ENCODE peak calls at places on chromosomes 7 and 10, in six cellular contexts. H is ELR; P is GM23248; B is AG04450; G is T-helper 1 cell; Q is CD4-positive, CD25-positive, alpha-beta regulatory T cell. Z is an unnamed sample.

GRCh38 chr10:13904053-13904452 is 317.3 kb downstream of the PRPF18 start:
- DNase-seq in G (no peak), Q (no peak), B (no peak), H (no peak), P (no peak), Z (peak; percentile 29)

GRCh38 chr10:118584181-118584954 is 11.1 kb downstream of the PRLHR start:
- DNase-seq in Q (no peak), G (no peak), B (peak; percentile 7), P (peak; percentile 95), H (peak; percentile 90), Z (no peak)

GRCh38 chr10:35606423-35606822 is 1.3 kb downstream of the GJD4 start:
- DNase-seq in P (peak; percentile 24), B (no peak), Q (no peak), G (no peak), H (peak; percentile 8), Z (no peak)

GRCh38 chr10:7162331-7162730 is 248.5 kb downstream of the SFMBT2 start:
- DNase-seq in G (no peak), Q (no peak), B (no peak), H (no peak), P (no peak), Z (no peak)

GRCh38 chr10:1609038-1609411 is 128.3 kb downstream of the ADARB2 start:
- DNase-seq in B (no peak), Q (no peak), G (no peak), H (no peak), P (peak; percentile 1), Z (no peak)

GRCh38 chr10:117699436-117700075 is 157.0 kb downstream of the EMX2 start:
- DNase-seq in G (no peak), B (no peak), H (no peak), Q (no peak), P (peak; percentile 75), Z (no peak)

GRCh38 chr7:155965010-155965409 is 152.7 kb upstream of the SHH start:
- DNase-seq in P (no peak), G (no peak), H (no peak), Q (no peak), B (no peak), Z (no peak)

GRCh38 chr7:24601600-24601999 is 28.3 kb downstream of the PALS2 start:
- DNase-seq in Q (no peak), H (no peak), G (no peak), P (no peak), B (no peak), Z (no peak)

Z was measured in left cardiac atrium.